ENCODE peak calls at places on chromosomes 5 and 9, in seven cellular contexts. One of them, this sample, is unnamed.

GRCh38 chr5:63439537-63439936 is 522.7 kb downstream of the HTR1A start:
- DNase-seq in Peyer's patch: no peak
- DNase-seq in type B pancreatic cell: no peak
- DNase-seq in OCI-LY7: no peak
- DNase-seq in lower leg skin: no peak
- DNase-seq in A549: no peak
- DNase-seq in astrocyte: no peak
- DNase-seq in this sample: no peak

GRCh38 chr5:6603643-6604042 is 29.2 kb downstream of the NSUN2 start:
- DNase-seq in Peyer's patch: no peak
- DNase-seq in type B pancreatic cell: no peak
- DNase-seq in OCI-LY7: no peak
- DNase-seq in lower leg skin: no peak
- DNase-seq in A549: no peak
- DNase-seq in astrocyte: no peak
- DNase-seq in this sample: no peak

GRCh38 chr5:138068742-138069375 is 15.0 kb upstream of the WNT8A start:
- DNase-seq in Peyer's patch: peak; percentile 66
- DNase-seq in type B pancreatic cell: no peak
- DNase-seq in OCI-LY7: peak; percentile 66
- DNase-seq in lower leg skin: peak; percentile 88
- DNase-seq in A549: peak; percentile 79
- DNase-seq in astrocyte: peak; percentile 55
- DNase-seq in this sample: peak; percentile 41

GRCh38 chr5:142426129-142426641 is 101.4 kb upstream of the SPRY4 start:
- DNase-seq in Peyer's patch: no peak
- DNase-seq in type B pancreatic cell: no peak
- DNase-seq in OCI-LY7: no peak
- DNase-seq in lower leg skin: peak; percentile 89
- DNase-seq in A549: no peak
- DNase-seq in astrocyte: peak; percentile 72
- DNase-seq in this sample: no peak

GRCh38 chr5:93790401-93790800 is 49.0 kb upstream of the POU5F2 start:
- DNase-seq in Peyer's patch: no peak
- DNase-seq in type B pancreatic cell: no peak
- DNase-seq in OCI-LY7: no peak
- DNase-seq in lower leg skin: no peak
- DNase-seq in A549: no peak
- DNase-seq in astrocyte: peak; percentile 32
- DNase-seq in this sample: no peak

GRCh38 chr5:8730194-8730593 is 815.7 kb downstream of the SEMA5A start:
- DNase-seq in Peyer's patch: no peak
- DNase-seq in type B pancreatic cell: no peak
- DNase-seq in OCI-LY7: no peak
- DNase-seq in lower leg skin: no peak
- DNase-seq in A549: no peak
- DNase-seq in astrocyte: peak; percentile 82
- DNase-seq in this sample: no peak

GRCh38 chr9:20256284-20256948 is 365.9 kb downstream of the MLLT3 start:
- DNase-seq in Peyer's patch: no peak
- DNase-seq in type B pancreatic cell: no peak
- DNase-seq in OCI-LY7: no peak
- DNase-seq in lower leg skin: no peak
- DNase-seq in A549: no peak
- DNase-seq in astrocyte: no peak
- DNase-seq in this sample: no peak

GRCh38 chr9:111356567-111357244 is 26.7 kb upstream of the OR2K2 start:
- DNase-seq in Peyer's patch: no peak
- DNase-seq in type B pancreatic cell: no peak
- DNase-seq in OCI-LY7: no peak
- DNase-seq in lower leg skin: no peak
- DNase-seq in A549: peak; percentile 79
- DNase-seq in astrocyte: peak; percentile 91
- DNase-seq in this sample: no peak

GRCh38 chr9:101706929-101707328 is 31.5 kb downstream of the GRIN3A start:
- DNase-seq in Peyer's patch: no peak
- DNase-seq in type B pancreatic cell: no peak
- DNase-seq in OCI-LY7: no peak
- DNase-seq in lower leg skin: no peak
- DNase-seq in A549: no peak
- DNase-seq in astrocyte: no peak
- DNase-seq in this sample: no peak

GRCh38 chr5:39400711-39401385 is 23.9 kb downstream of the DAB2 start:
- DNase-seq in Peyer's patch: no peak
- DNase-seq in type B pancreatic cell: no peak
- DNase-seq in OCI-LY7: no peak
- DNase-seq in lower leg skin: no peak
- DNase-seq in A549: no peak
- DNase-seq in astrocyte: no peak
- DNase-seq in this sample: no peak

GRCh38 chr5:155389498-155389897 is 375.9 kb downstream of the KIF4B start:
- DNase-seq in Peyer's patch: no peak
- DNase-seq in type B pancreatic cell: no peak
- DNase-seq in OCI-LY7: no peak
- DNase-seq in lower leg skin: no peak
- DNase-seq in A549: no peak
- DNase-seq in astrocyte: no peak
- DNase-seq in this sample: no peak

GRCh38 chr9:127128341-127129072 is 6.1 kb upstream of the ANGPTL2 start:
- DNase-seq in Peyer's patch: no peak
- DNase-seq in type B pancreatic cell: no peak
- DNase-seq in OCI-LY7: no peak
- DNase-seq in lower leg skin: peak; percentile 95
- DNase-seq in A549: no peak
- DNase-seq in astrocyte: peak; percentile 43
- DNase-seq in this sample: no peak

GRCh38 chr9:20872340-20872977 is 159.0 kb downstream of the HACD4 start:
- DNase-seq in Peyer's patch: no peak
- DNase-seq in type B pancreatic cell: no peak
- DNase-seq in OCI-LY7: no peak
- DNase-seq in lower leg skin: no peak
- DNase-seq in A549: no peak
- DNase-seq in astrocyte: peak; percentile 91
- DNase-seq in this sample: no peak

GRCh38 chr5:175544108-175544511 is 65.8 kb downstream of the SFXN1 start:
- DNase-seq in Peyer's patch: no peak
- DNase-seq in type B pancreatic cell: no peak
- DNase-seq in OCI-LY7: no peak
- DNase-seq in lower leg skin: no peak
- DNase-seq in A549: no peak
- DNase-seq in astrocyte: no peak
- DNase-seq in this sample: no peak

GRCh38 chr9:22395585-22396205 is 50.9 kb upstream of the DMRTA1 start:
- DNase-seq in Peyer's patch: no peak
- DNase-seq in type B pancreatic cell: no peak
- DNase-seq in OCI-LY7: no peak
- DNase-seq in lower leg skin: no peak
- DNase-seq in A549: peak; percentile 6
- DNase-seq in astrocyte: peak; percentile 76
- DNase-seq in this sample: no peak

GRCh38 chr9:109868222-109868621 is 88.2 kb downstream of the PALM2AKAP2 start:
- DNase-seq in Peyer's patch: no peak
- DNase-seq in type B pancreatic cell: no peak
- DNase-seq in OCI-LY7: no peak
- DNase-seq in lower leg skin: no peak
- DNase-seq in A549: no peak
- DNase-seq in astrocyte: peak; percentile 74
- DNase-seq in this sample: no peak

GRCh38 chr5:177290816-177291596 is 12.5 kb downstream of the RAB24 start:
- DNase-seq in Peyer's patch: no peak
- DNase-seq in type B pancreatic cell: no peak
- DNase-seq in OCI-LY7: peak; percentile 85
- DNase-seq in lower leg skin: no peak
- DNase-seq in A549: no peak
- DNase-seq in astrocyte: no peak
- DNase-seq in this sample: no peak

GRCh38 chr9:111598730-111599091 is 736 bp downstream of the PTGR1 start:
- DNase-seq in Peyer's patch: no peak
- DNase-seq in type B pancreatic cell: no peak
- DNase-seq in OCI-LY7: no peak
- DNase-seq in lower leg skin: peak; percentile 91
- DNase-seq in A549: no peak
- DNase-seq in astrocyte: peak; percentile 19
- DNase-seq in this sample: no peak

GRCh38 chr5:59583810-59584562 is 309.5 kb downstream of the PDE4D start:
- DNase-seq in Peyer's patch: no peak
- DNase-seq in type B pancreatic cell: no peak
- DNase-seq in OCI-LY7: no peak
- DNase-seq in lower leg skin: no peak
- DNase-seq in A549: no peak
- DNase-seq in astrocyte: no peak
- DNase-seq in this sample: no peak

GRCh38 chr5:143145388-143145787 is 258.1 kb downstream of the NR3C1 start:
- DNase-seq in Peyer's patch: no peak
- DNase-seq in type B pancreatic cell: no peak
- DNase-seq in OCI-LY7: no peak
- DNase-seq in lower leg skin: no peak
- DNase-seq in A549: no peak
- DNase-seq in astrocyte: no peak
- DNase-seq in this sample: no peak

GRCh38 chr5:73968729-73969128 is 342.7 kb downstream of the ARHGEF28 start:
- DNase-seq in Peyer's patch: no peak
- DNase-seq in type B pancreatic cell: no peak
- DNase-seq in OCI-LY7: no peak
- DNase-seq in lower leg skin: no peak
- DNase-seq in A549: no peak
- DNase-seq in astrocyte: peak; percentile 80
- DNase-seq in this sample: no peak

GRCh38 chr9:133141833-133142594 is 21.0 kb upstream of the RALGDS start:
- DNase-seq in Peyer's patch: peak; percentile 78
- DNase-seq in type B pancreatic cell: no peak
- DNase-seq in OCI-LY7: no peak
- DNase-seq in lower leg skin: peak; percentile 94
- DNase-seq in A549: no peak
- DNase-seq in astrocyte: no peak
- DNase-seq in this sample: no peak

GRCh38 chr9:20684865-20685696 is 1.0 kb downstream of the FOCAD start:
- DNase-seq in Peyer's patch: no peak
- DNase-seq in type B pancreatic cell: no peak
- DNase-seq in OCI-LY7: no peak
- DNase-seq in lower leg skin: no peak
- DNase-seq in A549: peak; percentile 7
- DNase-seq in astrocyte: peak; percentile 66
- DNase-seq in this sample: no peak

GRCh38 chr5:113329981-113330380 is 104.8 kb downstream of the TSSK1B start:
- DNase-seq in Peyer's patch: no peak
- DNase-seq in type B pancreatic cell: no peak
- DNase-seq in OCI-LY7: no peak
- DNase-seq in lower leg skin: no peak
- DNase-seq in A549: no peak
- DNase-seq in astrocyte: no peak
- DNase-seq in this sample: no peak

GRCh38 chr5:95620030-95620869 is at the start of gene GPR150:
- DNase-seq in Peyer's patch: peak; percentile 48
- DNase-seq in type B pancreatic cell: peak; percentile 72
- DNase-seq in OCI-LY7: no peak
- DNase-seq in lower leg skin: peak; percentile 89
- DNase-seq in A549: peak; percentile 36
- DNase-seq in astrocyte: peak; percentile 24
- DNase-seq in this sample: peak; percentile 48

GRCh38 chr5:87393331-87393730 is 19.4 kb downstream of the CCNH start:
- DNase-seq in Peyer's patch: no peak
- DNase-seq in type B pancreatic cell: no peak
- DNase-seq in OCI-LY7: no peak
- DNase-seq in lower leg skin: no peak
- DNase-seq in A549: no peak
- DNase-seq in astrocyte: peak; percentile 89
- DNase-seq in this sample: no peak

GRCh38 chr5:107820339-107820880 is 149.7 kb upstream of the EFNA5 start:
- DNase-seq in Peyer's patch: no peak
- DNase-seq in type B pancreatic cell: no peak
- DNase-seq in OCI-LY7: no peak
- DNase-seq in lower leg skin: no peak
- DNase-seq in A549: no peak
- DNase-seq in astrocyte: no peak
- DNase-seq in this sample: no peak

GRCh38 chr9:78573205-78573604 is 276.3 kb downstream of the PSAT1 start:
- DNase-seq in Peyer's patch: no peak
- DNase-seq in type B pancreatic cell: no peak
- DNase-seq in OCI-LY7: no peak
- DNase-seq in lower leg skin: no peak
- DNase-seq in A549: no peak
- DNase-seq in astrocyte: no peak
- DNase-seq in this sample: no peak

GRCh38 chr5:35815089-35815936 is 41.4 kb upstream of the IL7R start:
- DNase-seq in Peyer's patch: no peak
- DNase-seq in type B pancreatic cell: no peak
- DNase-seq in OCI-LY7: peak; percentile 73
- DNase-seq in lower leg skin: no peak
- DNase-seq in A549: no peak
- DNase-seq in astrocyte: no peak
- DNase-seq in this sample: no peak
- TF ChIP-seq CTCF in Peyer's patch: peak; percentile 25
- TF ChIP-seq CTCF in type B pancreatic cell: peak; percentile 70
- TF ChIP-seq CTCF in OCI-LY7: peak; percentile 88
- TF ChIP-seq CTCF in lower leg skin: no peak
- TF ChIP-seq CTCF in A549: no peak
- TF ChIP-seq CTCF in astrocyte: peak; percentile 37
- TF ChIP-seq CTCF in this sample: peak; percentile 54

DNA sequence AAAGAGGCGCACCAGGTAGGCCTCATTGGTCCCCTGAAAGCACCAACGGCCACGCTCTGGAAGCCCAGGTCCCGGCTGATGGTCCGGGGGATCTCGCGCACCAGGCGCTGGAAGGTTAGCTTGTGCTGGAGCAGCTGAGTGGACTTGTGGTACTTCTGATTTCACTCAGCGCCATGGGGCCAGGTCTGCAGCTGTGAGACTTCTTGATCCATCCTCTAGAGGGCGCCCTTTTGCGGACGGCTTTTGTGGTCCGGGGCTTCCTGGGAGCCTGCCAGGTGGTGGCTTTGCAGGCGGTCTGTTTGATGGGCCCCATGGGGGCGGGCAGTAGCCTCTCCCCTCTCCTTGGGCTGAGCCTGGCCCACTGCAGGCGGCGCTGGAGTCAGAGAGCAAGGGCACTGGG is 10.4 kb downstream of the TAF11L12 start:
- DNase-seq in Peyer's patch: no peak
- DNase-seq in type B pancreatic cell: no peak
- DNase-seq in OCI-LY7: no peak
- DNase-seq in lower leg skin: no peak
- DNase-seq in A549: peak; percentile 4
- DNase-seq in astrocyte: no peak
- DNase-seq in this sample: no peak
- TF ChIP-seq CTCF in Peyer's patch: no peak
- TF ChIP-seq CTCF in type B pancreatic cell: peak; percentile 51
- TF ChIP-seq CTCF in OCI-LY7: peak; percentile 66
- TF ChIP-seq CTCF in lower leg skin: no peak
- TF ChIP-seq CTCF in A549: peak; percentile 9
- TF ChIP-seq CTCF in astrocyte: no peak
- TF ChIP-seq CTCF in this sample: peak; percentile 21

GRCh38 chr5:151923865-151924264 is 786 bp downstream of the GLRA1 start:
- DNase-seq in Peyer's patch: no peak
- DNase-seq in type B pancreatic cell: no peak
- DNase-seq in OCI-LY7: no peak
- DNase-seq in lower leg skin: no peak
- DNase-seq in A549: peak; percentile 25
- DNase-seq in astrocyte: no peak
- DNase-seq in this sample: no peak
- TF ChIP-seq CTCF in Peyer's patch: no peak
- TF ChIP-seq CTCF in type B pancreatic cell: peak; percentile 65
- TF ChIP-seq CTCF in OCI-LY7: no peak
- TF ChIP-seq CTCF in lower leg skin: no peak
- TF ChIP-seq CTCF in A549: no peak
- TF ChIP-seq CTCF in astrocyte: peak; percentile 32
- TF ChIP-seq CTCF in this sample: peak; percentile 52

GRCh38 chr5:133051547-133052316 is at the start of gene HSPA4:
- DNase-seq in Peyer's patch: peak; percentile 98
- DNase-seq in type B pancreatic cell: peak; percentile 97
- DNase-seq in OCI-LY7: peak; percentile 100
- DNase-seq in lower leg skin: peak; percentile 100
- DNase-seq in A549: peak; percentile 97
- DNase-seq in astrocyte: peak; percentile 93
- DNase-seq in this sample: peak; percentile 94
- TF ChIP-seq CTCF in Peyer's patch: peak; percentile 10
- TF ChIP-seq CTCF in type B pancreatic cell: no peak
- TF ChIP-seq CTCF in OCI-LY7: no peak
- TF ChIP-seq CTCF in lower leg skin: no peak
- TF ChIP-seq CTCF in A549: no peak
- TF ChIP-seq CTCF in astrocyte: no peak
- TF ChIP-seq CTCF in this sample: no peak